ENCODE peak calls at places on chromosomes 6 and 20, in six cellular contexts. M, S, I, Y, T and J are unnamed samples.

GRCh38 chr20:11315506-11315905 is 602.2 kb upstream of the BTBD3 start:
- DNase-seq in M (no peak), S (no peak), I (no peak), Y (no peak), T (no peak), J (no peak)

GRCh38 chr6:92684386-92684785 is 735.0 kb downstream of the EPHA7 start:
- DNase-seq in M (no peak), S (no peak), I (no peak), Y (no peak), T (no peak), J (no peak)

GRCh38 chr20:34877002-34877264 is 521 bp downstream of the ACSS2 start:
- DNase-seq in M (no peak), S (no peak), I (no peak), Y (no peak), T (no peak), J (no peak)

GRCh38 chr6:169282043-169282442 is 28.4 kb upstream of the THBS2 start:
- DNase-seq in M (no peak), S (no peak), I (no peak), Y (no peak), T (no peak), J (no peak)

GRCh38 chr20:28562510-28562898 is 2695.0 kb upstream of the DEFB115 start:
- DNase-seq in M (peak), S (peak), I (no peak), Y (no peak), T (no peak), J (no peak)

GRCh38 chr20:32516583-32516982 is 68.5 kb downstream of the NOL4L start:
- DNase-seq in M (no peak), S (no peak), I (no peak), Y (no peak), T (no peak), J (no peak)

GRCh38 chr6:121531658-121532167 is 96.3 kb downstream of the GJA1 start:
- DNase-seq in M (no peak), S (no peak), I (no peak), Y (no peak), T (no peak), J (no peak)

GRCh38 chr20:9480066-9480465 is 34.3 kb upstream of the LAMP5 start:
- DNase-seq in M (no peak), S (no peak), I (no peak), Y (no peak), T (no peak), J (no peak)

GRCh38 chr6:126153661-126154060 is 167.3 kb downstream of the TRMT11 start:
- DNase-seq in M (peak), S (peak), I (no peak), Y (no peak), T (no peak), J (no peak)

GRCh38 chr6:141890661-141891060 is 242.1 kb upstream of the GJE1 start:
- DNase-seq in M (no peak), S (no peak), I (no peak), Y (no peak), T (no peak), J (no peak)

GRCh38 chr6:99867026-99867425 is 127.0 kb downstream of the MCHR2 start:
- DNase-seq in M (no peak), S (no peak), I (no peak), Y (no peak), T (no peak), J (no peak)

GRCh38 chr6:1144842-1145755 is 166.8 kb upstream of the FOXQ1 start:
- DNase-seq in M (no peak), S (peak), I (no peak), Y (no peak), T (no peak), J (no peak)

GRCh38 chr20:11080010-11080409 is 406.2 kb upstream of the JAG1 start:
- DNase-seq in M (no peak), S (no peak), I (no peak), Y (no peak), T (no peak), J (no peak)

GRCh38 chr20:46031701-46032254 is 2.8 kb downstream of the SLC12A5 start:
- DNase-seq in M (no peak), S (no peak), I (no peak), Y (no peak), T (peak), J (no peak)

GRCh38 chr6:137241481-137242011 is 22.4 kb upstream of the IFNGR1 start:
- DNase-seq in M (peak), S (peak), I (no peak), Y (no peak), T (no peak), J (peak)

GRCh38 chr6:2580996-2581395 is 169.7 kb downstream of the MYLK4 start:
- DNase-seq in M (no peak), S (no peak), I (no peak), Y (no peak), T (no peak), J (no peak)

GRCh38 chr6:15841937-15842698 is 179.3 kb upstream of the DTNBP1 start:
- DNase-seq in M (no peak), S (peak), I (no peak), Y (no peak), T (no peak), J (no peak)

GRCh38 chr6:15953152-15953880 is 175.6 kb upstream of the MYLIP start:
- DNase-seq in M (no peak), S (peak), I (no peak), Y (no peak), T (no peak), J (no peak)

GRCh38 chr6:44104661-44105060 is 22.6 kb downstream of the MRPL14 start:
- DNase-seq in M (no peak), S (no peak), I (no peak), Y (no peak), T (no peak), J (no peak)

GRCh38 chr20:21516180-21516567 is 2.3 kb upstream of the NKX2-2 start:
- DNase-seq in M (no peak), S (no peak), I (no peak), Y (peak), T (no peak), J (no peak)

GRCh38 chr20:58021481-58021880 is 207.0 kb downstream of the ANKRD60 start:
- DNase-seq in M (peak), S (peak), I (peak), Y (no peak), T (no peak), J (no peak)

GRCh38 chr6:164258421-164258820 is 843.9 kb downstream of the QKI start:
- DNase-seq in M (no peak), S (no peak), I (no peak), Y (no peak), T (no peak), J (no peak)

GRCh38 chr20:44324343-44324742 is 12.5 kb upstream of the R3HDML start:
- DNase-seq in M (peak), S (no peak), I (no peak), Y (peak), T (no peak), J (peak)

GRCh38 chr6:7673063-7673536 is 52.8 kb upstream of the BMP6 start:
- DNase-seq in M (peak), S (peak), I (peak), Y (peak), T (peak), J (peak)

GRCh38 chr20:9557411-9557810 is 43.0 kb downstream of the LAMP5 start:
- DNase-seq in M (no peak), S (no peak), I (no peak), Y (no peak), T (no peak), J (no peak)

GRCh38 chr20:23393999-23394775 is 27.1 kb downstream of the NAPB start:
- DNase-seq in M (no peak), S (no peak), I (peak), Y (no peak), T (no peak), J (no peak)

GRCh38 chr6:34154668-34155447 is 9.0 kb upstream of the GRM4 start:
- DNase-seq in M (peak), S (peak), I (no peak), Y (peak), T (peak), J (peak)

GRCh38 chr20:57205625-57206219 is 60.7 kb downstream of the BMP7 start:
- DNase-seq in M (no peak), S (peak), I (no peak), Y (no peak), T (no peak), J (no peak)

GRCh38 chr20:32476684-32477593 is 108.2 kb downstream of the NOL4L start:
- DNase-seq in M (peak), S (no peak), I (no peak), Y (no peak), T (peak), J (no peak)

GRCh38 chr6:55669133-55669532 is 90.1 kb upstream of the HMGCLL1 start:
- DNase-seq in M (no peak), S (no peak), I (no peak), Y (no peak), T (no peak), J (no peak)

GRCh38 chr6:160360955-160361354 is 12.8 kb downstream of the SLC22A3 start:
- DNase-seq in M (no peak), S (no peak), I (no peak), Y (no peak), T (no peak), J (no peak)

GRCh38 chr20:64180673-64181072 is 16.4 kb downstream of the MYT1 start:
- DNase-seq in M (no peak), S (no peak), I (no peak), Y (no peak), T (no peak), J (no peak)

DNA sequence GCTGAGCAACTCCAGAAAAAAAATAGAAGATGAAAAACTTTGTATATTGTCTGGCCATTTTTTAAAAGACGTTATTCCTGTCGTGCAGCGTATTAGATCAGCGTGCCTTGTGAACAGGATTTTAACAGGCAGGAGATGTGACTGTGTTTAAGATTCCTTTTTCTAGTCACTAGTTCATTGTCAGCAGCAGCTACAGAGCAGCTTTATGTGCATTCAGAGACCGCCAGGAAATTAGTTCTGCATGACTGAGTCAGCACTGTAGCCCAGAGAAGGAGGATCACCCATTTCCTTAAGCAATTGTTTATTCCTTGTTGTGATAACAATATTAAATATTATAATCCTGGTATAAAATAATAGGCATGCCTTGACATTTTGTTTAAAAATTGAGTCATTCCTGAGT is 75.4 kb upstream of the ADGRB3 start:
- DNase-seq in M (peak), S (no peak), I (no peak), Y (no peak), T (no peak), J (no peak)
- H3K4me3 ChIP-seq in M (peak), S (no peak), I (no peak), Y (no peak), T (no peak), J (no peak)

GRCh38 chr6:135170238-135170637 is 10.9 kb upstream of the MYB start:
- DNase-seq in M (no peak), S (no peak), I (no peak), Y (no peak), T (no peak), J (no peak)
- H3K4me3 ChIP-seq in M (no peak), S (no peak), I (no peak), Y (no peak), T (no peak), J (no peak)

DNA sequence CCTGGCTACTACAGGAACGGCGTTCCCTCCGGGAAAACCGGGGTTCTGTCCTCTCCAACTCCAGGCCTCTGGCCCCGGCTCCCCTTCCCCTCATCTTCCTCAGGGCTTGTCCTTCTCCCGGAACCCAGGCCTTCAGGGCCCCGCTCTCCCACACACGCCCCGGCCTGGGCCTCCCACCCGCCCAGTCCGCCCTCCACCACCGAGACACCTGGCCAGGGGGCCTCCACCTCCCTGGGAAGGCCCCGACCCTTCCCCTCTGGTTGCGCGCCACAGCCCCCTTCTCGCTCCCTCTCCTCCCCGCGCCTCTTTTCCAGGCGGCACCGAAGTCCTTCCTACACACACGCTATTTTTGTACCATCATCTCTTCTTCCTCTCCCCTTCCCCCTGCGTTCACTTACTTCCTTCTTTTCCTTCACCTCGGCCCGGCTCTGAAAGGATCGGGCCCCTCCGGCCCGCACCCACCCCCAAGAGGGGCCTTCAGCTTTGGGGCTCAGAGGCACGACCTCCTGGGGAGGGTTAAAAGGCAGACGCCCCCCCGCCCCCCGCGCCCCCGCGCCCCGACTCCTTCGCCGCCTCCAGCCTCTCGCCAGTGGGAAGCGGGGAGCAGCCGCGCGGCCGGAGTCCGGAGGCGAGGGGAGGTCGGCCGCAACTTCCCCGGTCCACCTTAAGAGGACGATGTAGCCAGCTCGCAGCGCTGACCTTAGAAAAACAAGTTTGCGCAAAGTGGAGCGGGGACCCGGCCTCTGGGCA is 1.3 kb upstream of the SIRPA start:
- DNase-seq in M (no peak), S (no peak), I (no peak), Y (peak), T (no peak), J (no peak)
- H3K4me3 ChIP-seq in M (peak), S (peak), I (peak), Y (peak), T (peak), J (peak)

GRCh38 chr6:129750390-129750789 is 40.4 kb upstream of the ARHGAP18 start:
- DNase-seq in M (no peak), S (no peak), I (no peak), Y (no peak), T (no peak), J (no peak)
- H3K4me3 ChIP-seq in M (no peak), S (no peak), I (no peak), Y (no peak), T (no peak), J (no peak)

GRCh38 chr6:29850011-29850553 is 22.5 kb downstream of the HLA-G start:
- DNase-seq in M (no peak), S (no peak), I (no peak), Y (peak), T (no peak), J (peak)
- H3K4me3 ChIP-seq in M (no peak), S (peak), I (peak), Y (peak), T (no peak), J (no peak)

GRCh38 chr6:116451916-116452315 is 9.3 kb upstream of the CALHM6 start:
- DNase-seq in M (no peak), S (no peak), I (no peak), Y (no peak), T (no peak), J (no peak)

GRCh38 chr6:116447496-116448011 is 13.6 kb upstream of the CALHM6 start:
- DNase-seq in M (peak), S (peak), I (no peak), Y (no peak), T (no peak), J (no peak)

GRCh38 chr6:116450769-116451740 is 10.1 kb upstream of the CALHM6 start:
- DNase-seq in M (no peak), S (no peak), I (no peak), Y (no peak), T (no peak), J (peak)

GRCh38 chr6:116447052-116447451 is 14.1 kb upstream of the CALHM6 start:
- DNase-seq in M (no peak), S (no peak), I (no peak), Y (no peak), T (no peak), J (no peak)

GRCh38 chr6:116450185-116450710 is 10.9 kb upstream of the CALHM6 start:
- DNase-seq in M (no peak), S (no peak), I (no peak), Y (no peak), T (no peak), J (peak)
- H3K4me3 ChIP-seq in M (no peak), S (no peak), I (no peak), Y (no peak), T (no peak), J (no peak)

GRCh38 chr6:138638626-138639025 is 134.9 kb upstream of the CCDC28A start:
- DNase-seq in M (no peak), S (no peak), I (no peak), Y (no peak), T (no peak), J (no peak)
- H3K4me3 ChIP-seq in M (no peak), S (no peak), I (no peak), Y (no peak), T (no peak), J (no peak)

DNA sequence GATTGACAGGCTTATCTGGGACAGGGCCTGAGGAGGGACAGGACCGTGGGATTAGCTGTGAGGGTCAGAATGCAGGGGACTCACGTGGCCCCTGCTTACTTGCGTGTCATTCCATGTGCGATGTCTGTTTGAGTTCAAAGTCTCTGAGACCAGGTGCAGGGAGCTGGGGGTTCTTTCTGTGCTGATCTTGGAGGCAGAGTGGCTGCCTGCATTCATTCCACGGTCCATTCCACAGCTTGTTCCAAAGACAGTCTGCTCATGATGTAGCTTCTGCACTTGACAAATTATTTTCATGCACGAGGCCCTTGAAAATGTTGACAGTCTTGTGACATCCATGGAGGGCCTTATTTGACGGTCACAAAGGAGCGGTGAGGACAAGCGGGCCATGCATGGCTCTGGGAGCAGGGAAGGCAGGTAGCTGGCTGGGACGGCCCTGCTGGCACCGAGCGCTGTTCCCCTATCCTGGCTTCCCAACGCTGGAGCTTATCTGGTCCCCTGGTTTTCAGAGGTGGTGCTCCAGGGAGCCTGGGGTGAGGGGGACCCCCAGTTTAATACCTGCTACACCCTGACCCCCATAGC is 156.3 kb upstream of the RNF24 start:
- DNase-seq in M (no peak), S (no peak), I (no peak), Y (no peak), T (peak), J (peak)
- H3K4me3 ChIP-seq in M (peak), S (peak), I (peak), Y (peak), T (peak), J (peak)

DNA sequence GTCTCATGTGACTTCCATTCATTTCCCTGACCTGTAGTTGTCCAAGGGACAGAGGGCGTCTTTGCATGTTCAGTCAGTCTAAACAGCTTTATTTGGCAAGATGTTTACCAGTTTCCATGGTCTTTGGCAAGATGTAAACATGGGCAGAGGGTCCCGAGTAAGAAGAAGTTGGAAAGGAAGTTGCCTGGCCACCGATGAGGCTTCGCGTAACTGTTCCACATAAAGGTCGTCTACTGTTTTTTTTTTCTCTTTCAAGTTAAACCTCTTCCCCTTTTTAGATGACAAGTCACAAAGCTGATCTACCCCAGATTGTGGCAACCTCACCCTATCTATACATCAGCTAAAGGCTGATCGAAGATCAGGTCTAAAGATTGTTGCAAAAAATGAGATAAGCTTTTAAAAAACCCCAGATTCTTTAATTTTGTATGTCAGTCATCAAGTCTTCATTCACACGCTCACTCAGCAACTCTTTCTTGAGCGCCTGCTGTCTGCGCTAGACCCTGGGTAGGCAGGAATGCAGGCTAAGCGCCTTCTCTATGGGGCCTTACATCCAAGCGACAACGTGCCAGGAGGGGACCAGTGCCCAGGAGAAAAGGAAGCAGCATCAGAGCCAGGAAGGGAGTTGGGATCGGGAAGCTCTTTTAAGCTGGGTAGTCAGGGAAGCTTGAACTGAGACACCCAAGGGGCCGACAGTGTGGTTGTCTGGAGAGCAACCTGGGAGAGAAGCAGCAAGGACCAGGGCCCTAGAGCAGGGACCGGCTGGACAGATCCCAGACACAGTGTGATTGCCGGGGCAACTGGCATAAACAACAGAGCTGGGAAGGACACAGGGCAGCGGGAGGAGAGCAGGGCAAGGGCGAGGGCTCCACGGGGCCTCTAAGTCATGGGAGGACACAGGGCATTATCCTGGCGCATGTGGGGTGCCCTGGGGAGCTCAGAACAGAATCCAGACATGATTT is 31.5 kb upstream of the CCR6 start:
- DNase-seq in M (no peak), S (no peak), I (no peak), Y (peak), T (no peak), J (no peak)
- H3K4me3 ChIP-seq in M (no peak), S (no peak), I (no peak), Y (no peak), T (no peak), J (no peak)